ENCODE peak calls at places on chromosomes 13 and 19, in seven cellular contexts. N is brain microvascular endothelial cell; U is fibroblast of gingiva; B is BJ; I is activated naive CD8-positive, alpha-beta T cell treated with anti-CD3 and anti-CD28 coated beads for 36 hours; C is ovary; M is Karpas-422. F is an unnamed sample.
A peak's percentile ranks its signal among the peaks of the same experiment; 100 is the strongest.

GRCh38 chr19:3266092-3266693 is 41.7 kb downstream of the CELF5 start:
- DNase-seq in N (no peak), U (no peak), B (no peak), I (no peak), C (no peak), M (no peak), F (no peak)

GRCh38 chr19:54262066-54262465 is 5.0 kb upstream of the LILRB5 start:
- DNase-seq in N (no peak), U (no peak), B (no peak), I (no peak), C (no peak), M (no peak), F (peak; percentile 36)

GRCh38 chr19:49387936-49388372 is at the start of gene KASH5:
- DNase-seq in N (no peak), U (peak; percentile 50), B (no peak), I (peak; percentile 86), C (peak; percentile 63), M (no peak), F (peak; percentile 95)

GRCh38 chr13:106246237-106246636 is 289.2 kb downstream of the EFNB2 start:
- DNase-seq in N (no peak), U (no peak), B (no peak), I (no peak), C (no peak), M (no peak), F (no peak)

GRCh38 chr19:52200044-52200443 is 10.2 kb downstream of the PPP2R1A start:
- DNase-seq in N (peak; percentile 69), U (peak; percentile 76), B (peak; percentile 55), I (no peak), C (no peak), M (no peak), F (no peak)

GRCh38 chr13:94236876-94237275 is 242.6 kb downstream of the DCT start:
- DNase-seq in N (no peak), U (no peak), B (no peak), I (peak; percentile 5), C (no peak), M (peak; percentile 21), F (no peak)

GRCh38 chr13:32984857-32985626 is 31.2 kb upstream of the KL start:
- DNase-seq in N (no peak), U (peak; percentile 22), B (no peak), I (no peak), C (no peak), M (no peak), F (no peak)

GRCh38 chr13:54433511-54434206 is 1405.0 kb downstream of the OLFM4 start:
- DNase-seq in N (no peak), U (no peak), B (no peak), I (no peak), C (no peak), M (no peak), F (no peak)

GRCh38 chr13:67043901-67044300 is 186.2 kb downstream of the PCDH9 start:
- DNase-seq in N (peak; percentile 69), U (no peak), B (no peak), I (no peak), C (no peak), M (no peak), F (no peak)

GRCh38 chr19:11652056-11652455 is 54.8 kb downstream of the ZNF627 start:
- DNase-seq in N (no peak), U (no peak), B (no peak), I (no peak), C (no peak), M (no peak), F (no peak)

GRCh38 chr19:1274852-1275259 is 474 bp upstream of the FAM174C start:
- DNase-seq in N (no peak), U (no peak), B (no peak), I (no peak), C (no peak), M (no peak), F (peak; percentile 87)

GRCh38 chr19:13430790-13431582 is 75.3 kb downstream of the CACNA1A start:
- DNase-seq in N (peak; percentile 53), U (peak; percentile 18), B (no peak), I (peak; percentile 43), C (no peak), M (peak; percentile 82), F (peak; percentile 80)

GRCh38 chr19:1251503-1252220 is 3.3 kb downstream of the MIDN start:
- DNase-seq in N (no peak), U (no peak), B (no peak), I (peak; percentile 73), C (no peak), M (peak; percentile 83), F (peak; percentile 93)

GRCh38 chr19:51372021-51372648 is 319 bp downstream of the NKG7 start:
- DNase-seq in N (no peak), U (no peak), B (no peak), I (no peak), C (no peak), M (no peak), F (no peak)

GRCh38 chr19:18649371-18650047 is 12.7 kb downstream of the KLHL26 start:
- DNase-seq in N (peak; percentile 51), U (peak; percentile 51), B (no peak), I (no peak), C (peak; percentile 76), M (no peak), F (peak; percentile 93)

GRCh38 chr19:36605101-36605838 is at the start of gene ZNF382:
- DNase-seq in N (peak; percentile 43), U (peak; percentile 60), B (peak; percentile 9), I (peak; percentile 89), C (peak; percentile 79), M (peak; percentile 76), F (peak; percentile 93)

GRCh38 chr13:66427330-66427990 is 802.7 kb downstream of the PCDH9 start:
- DNase-seq in N (no peak), U (peak; percentile 18), B (no peak), I (no peak), C (no peak), M (no peak), F (no peak)

GRCh38 chr13:77026783-77027621 is at the start of gene FBXL3:
- DNase-seq in N (peak; percentile 89), U (peak; percentile 94), B (peak; percentile 58), I (peak; percentile 85), C (peak; percentile 88), M (peak; percentile 94), F (peak; percentile 96)

F was measured in posterior vena cava.